ENCODE peak calls at places on chromosomes 4 and X, in four cellular contexts. One of them, this sample, is unnamed.

GRCh38 chr4:48093949-48094550 is 40.0 kb downstream of the TXK start:
- DNase-seq in mesendoderm: peak; percentile 82
- DNase-seq in IMR-90: peak; percentile 7
- DNase-seq in H1: no peak
- DNase-seq in this sample: no peak

GRCh38 chr4:53515076-53515475 is 76.2 kb downstream of the LNX1 start:
- DNase-seq in H1: no peak
- DNase-seq in IMR-90: no peak
- DNase-seq in mesendoderm: no peak
- DNase-seq in this sample: no peak

GRCh38 chr4:153142700-153143438 is 61.4 kb upstream of the TRIM2 start:
- DNase-seq in mesendoderm: peak; percentile 92
- DNase-seq in H1: peak; percentile 68
- DNase-seq in IMR-90: peak; percentile 73
- DNase-seq in this sample: peak; percentile 72

GRCh38 chr4:172760512-172760911 is 408.1 kb upstream of the GALNT7 start:
- DNase-seq in H1: no peak
- DNase-seq in IMR-90: no peak
- DNase-seq in mesendoderm: no peak
- DNase-seq in this sample: no peak

GRCh38 chr4:165118256-165118909 is 5.7 kb upstream of the TMEM192 start:
- DNase-seq in H1: no peak
- DNase-seq in IMR-90: no peak
- DNase-seq in mesendoderm: no peak
- DNase-seq in this sample: no peak

GRCh38 chr4:108477527-108478108 is 142.8 kb upstream of the RPL34 start:
- DNase-seq in IMR-90: no peak
- DNase-seq in mesendoderm: no peak
- DNase-seq in H1: no peak
- DNase-seq in this sample: no peak

GRCh38 chrX:69600182-69600581 is 15.7 kb upstream of the EDA start:
- DNase-seq in mesendoderm: no peak
- DNase-seq in H1: no peak
- DNase-seq in IMR-90: no peak
- DNase-seq in this sample: no peak

GRCh38 chr4:110632506-110633357 is 9.9 kb upstream of the PITX2 start:
- DNase-seq in H1: peak; percentile 86
- DNase-seq in IMR-90: no peak
- DNase-seq in mesendoderm: peak; percentile 58
- DNase-seq in this sample: peak; percentile 55

GRCh38 chrX:93673056-93673868 is at the start of gene NAP1L3:
- DNase-seq in IMR-90: peak; percentile 44
- DNase-seq in mesendoderm: peak; percentile 95
- DNase-seq in H1: peak; percentile 63
- DNase-seq in this sample: peak; percentile 92

GRCh38 chr4:175419120-175419774 is 392.8 kb downstream of the GPM6A start:
- DNase-seq in IMR-90: peak; percentile 96
- DNase-seq in H1: no peak
- DNase-seq in mesendoderm: peak; percentile 78
- DNase-seq in this sample: no peak

GRCh38 chrX:80556148-80556547 is 135.9 kb downstream of the TENT5D start:
- DNase-seq in IMR-90: no peak
- DNase-seq in H1: no peak
- DNase-seq in mesendoderm: peak; percentile 81
- DNase-seq in this sample: no peak

GRCh38 chr4:185411833-185412232 is 13.9 kb downstream of the UFSP2 start:
- DNase-seq in IMR-90: no peak
- DNase-seq in mesendoderm: no peak
- DNase-seq in H1: no peak
- DNase-seq in this sample: no peak

GRCh38 chrX:50609796-50610195 is 139.2 kb upstream of the DGKK start:
- DNase-seq in IMR-90: peak; percentile 27
- DNase-seq in mesendoderm: no peak
- DNase-seq in H1: no peak
- DNase-seq in this sample: no peak

GRCh38 chrX:111095974-111096870 is at the start of gene PAK3:
- DNase-seq in H1: peak; percentile 53
- DNase-seq in mesendoderm: peak; percentile 86
- DNase-seq in IMR-90: peak; percentile 64
- DNase-seq in this sample: peak; percentile 89

GRCh38 chr4:123811763-123812390 is 415.3 kb downstream of the SPRY1 start:
- DNase-seq in IMR-90: no peak
- DNase-seq in H1: no peak
- DNase-seq in mesendoderm: no peak
- DNase-seq in this sample: no peak

GRCh38 chr4:149719806-149720205 is 95.8 kb downstream of the IQCM start:
- DNase-seq in H1: no peak
- DNase-seq in IMR-90: no peak
- DNase-seq in mesendoderm: no peak
- DNase-seq in this sample: no peak

GRCh38 chr4:53767503-53767902 is 176.2 kb upstream of the LNX1 start:
- DNase-seq in mesendoderm: no peak
- DNase-seq in H1: no peak
- DNase-seq in IMR-90: no peak
- DNase-seq in this sample: no peak

GRCh38 chr4:92012899-92013867 is 290.6 kb upstream of the GRID2 start:
- DNase-seq in mesendoderm: peak; percentile 75
- DNase-seq in H1: peak; percentile 77
- DNase-seq in IMR-90: no peak
- DNase-seq in this sample: peak; percentile 59

GRCh38 chrX:130109429-130110378 is 593 bp downstream of the ELF4 start:
- DNase-seq in H1: peak; percentile 53
- DNase-seq in mesendoderm: no peak
- DNase-seq in IMR-90: peak; percentile 27
- DNase-seq in this sample: no peak

GRCh38 chrX:12966151-12966550 is 8.8 kb upstream of the TMSB4X start:
- DNase-seq in H1: no peak
- DNase-seq in mesendoderm: no peak
- DNase-seq in IMR-90: no peak
- DNase-seq in this sample: no peak

GRCh38 chr4:101910786-101911373 is 120.3 kb downstream of the BANK1 start:
- DNase-seq in mesendoderm: no peak
- DNase-seq in IMR-90: no peak
- DNase-seq in H1: no peak
- DNase-seq in this sample: no peak

GRCh38 chr4:7297881-7298280 is 105.5 kb downstream of the SORCS2 start:
- DNase-seq in IMR-90: no peak
- DNase-seq in mesendoderm: no peak
- DNase-seq in H1: no peak
- DNase-seq in this sample: no peak

GRCh38 chr4:165378763-165379631 is at the start of gene CPE:
- DNase-seq in mesendoderm: peak; percentile 73
- DNase-seq in H1: peak; percentile 77
- DNase-seq in IMR-90: peak; percentile 44
- DNase-seq in this sample: peak; percentile 68

GRCh38 chrX:48786341-48786800 is at the start of gene GATA1:
- DNase-seq in IMR-90: no peak
- DNase-seq in mesendoderm: no peak
- DNase-seq in H1: no peak
- DNase-seq in this sample: no peak

GRCh38 chrX:17629519-17629918 is 107.8 kb upstream of the SCML1 start:
- DNase-seq in IMR-90: no peak
- DNase-seq in H1: no peak
- DNase-seq in mesendoderm: no peak
- DNase-seq in this sample: no peak

GRCh38 chr4:24933684-24934275 is 20.9 kb upstream of the CCDC149 start:
- DNase-seq in IMR-90: no peak
- DNase-seq in mesendoderm: no peak
- DNase-seq in H1: no peak
- DNase-seq in this sample: no peak

GRCh38 chrX:6777211-6778002 is 242.5 kb upstream of the VCX3A start:
- DNase-seq in IMR-90: no peak
- DNase-seq in H1: no peak
- DNase-seq in mesendoderm: no peak
- DNase-seq in this sample: no peak

GRCh38 chrX:21781525-21781924 is 23.6 kb upstream of the SMPX start:
- DNase-seq in H1: no peak
- DNase-seq in mesendoderm: no peak
- DNase-seq in IMR-90: peak; percentile 1
- DNase-seq in this sample: no peak

GRCh38 chrX:153477039-153477438 is 6.7 kb upstream of the HAUS7 start:
- DNase-seq in IMR-90: peak; percentile 59
- DNase-seq in mesendoderm: peak; percentile 30
- DNase-seq in H1: no peak
- DNase-seq in this sample: peak; percentile 49

GRCh38 chrX:38216642-38217041 is 4.0 kb downstream of the SRPX start:
- DNase-seq in mesendoderm: no peak
- DNase-seq in H1: no peak
- DNase-seq in IMR-90: no peak
- DNase-seq in this sample: no peak

GRCh38 chrX:46637937-46638336 is 64.4 kb downstream of the CHST7 start:
- DNase-seq in mesendoderm: peak; percentile 51
- DNase-seq in H1: no peak
- DNase-seq in IMR-90: peak; percentile 39
- DNase-seq in this sample: no peak

GRCh38 chrX:2967998-2968909 is 38.1 kb upstream of the ARSH start:
- DNase-seq in IMR-90: peak; percentile 29
- DNase-seq in H1: no peak
- DNase-seq in mesendoderm: no peak
- DNase-seq in this sample: peak; percentile 35

GRCh38 chrX:2969021-2969420 is 37.3 kb upstream of the ARSH start:
- DNase-seq in H1: no peak
- DNase-seq in mesendoderm: no peak
- DNase-seq in IMR-90: no peak
- DNase-seq in this sample: no peak

GRCh38 chrX:2967012-2967411 is 37.9 kb upstream of the ARSD start:
- DNase-seq in mesendoderm: no peak
- DNase-seq in IMR-90: no peak
- DNase-seq in H1: no peak
- DNase-seq in this sample: no peak

GRCh38 chrX:2967584-2967983 is 38.4 kb upstream of the ARSD start:
- DNase-seq in IMR-90: no peak
- DNase-seq in mesendoderm: no peak
- DNase-seq in H1: no peak
- DNase-seq in this sample: no peak

GRCh38 chrX:2965965-2966364 is 36.8 kb upstream of the ARSD start:
- DNase-seq in H1: no peak
- DNase-seq in IMR-90: no peak
- DNase-seq in mesendoderm: no peak
- DNase-seq in this sample: no peak
- H3K56ac ChIP-seq in H1: no peak overlapping the region
- H3K56ac ChIP-seq in IMR-90: no peak overlapping the region
- H3K56ac ChIP-seq in mesendoderm: no peak overlapping the region
- H3K56ac ChIP-seq in this sample: no peak overlapping the region

GRCh38 chr4:166827653-166828052 is 406.6 kb downstream of the SPOCK3 start:
- DNase-seq in H1: no peak
- DNase-seq in IMR-90: no peak
- DNase-seq in mesendoderm: no peak
- DNase-seq in this sample: no peak
- H3K56ac ChIP-seq in H1: no peak overlapping the region
- H3K56ac ChIP-seq in IMR-90: no peak overlapping the region
- H3K56ac ChIP-seq in mesendoderm: no peak overlapping the region
- H3K56ac ChIP-seq in this sample: no peak overlapping the region

GRCh38 chr4:23888421-23889319 is 1.2 kb downstream of the PPARGC1A start:
- DNase-seq in mesendoderm: no peak
- DNase-seq in H1: no peak
- DNase-seq in IMR-90: peak; percentile 52
- DNase-seq in this sample: no peak
- H3K56ac ChIP-seq in mesendoderm: peak overlapping the region; percentile 19
- H3K56ac ChIP-seq in H1: no peak overlapping the region
- H3K56ac ChIP-seq in IMR-90: no peak overlapping the region
- H3K56ac ChIP-seq in this sample: no peak overlapping the region

DNA sequence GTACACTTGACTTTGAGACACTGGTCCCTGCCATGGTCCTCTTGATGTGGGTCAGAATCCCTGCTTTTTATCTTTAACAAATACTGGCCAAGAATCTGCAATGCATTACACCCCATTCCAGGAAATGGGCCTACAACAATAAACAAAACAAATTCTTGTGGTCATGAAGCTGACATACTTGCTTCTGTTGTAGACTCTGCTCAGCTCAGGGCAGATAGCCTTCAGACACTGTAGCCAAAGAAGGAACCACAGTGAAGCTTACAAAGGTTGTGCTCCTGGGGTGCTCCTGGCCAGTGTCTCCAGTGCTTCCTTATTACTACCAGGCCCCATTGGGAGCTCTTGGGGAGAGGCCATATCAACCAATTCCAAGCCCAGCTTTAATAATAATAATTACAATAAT is 21.8 kb downstream of the KIAA1210 start:
- DNase-seq in IMR-90: peak; percentile 19
- DNase-seq in mesendoderm: no peak
- DNase-seq in H1: no peak
- DNase-seq in this sample: no peak
- H3K56ac ChIP-seq in IMR-90: no peak overlapping the region
- H3K56ac ChIP-seq in mesendoderm: no peak overlapping the region
- H3K56ac ChIP-seq in H1: no peak overlapping the region
- H3K56ac ChIP-seq in this sample: no peak overlapping the region

GRCh38 chr4:122712782-122713181 is 19.7 kb upstream of the BBS12 start:
- DNase-seq in mesendoderm: no peak
- DNase-seq in H1: no peak
- DNase-seq in IMR-90: peak; percentile 24
- DNase-seq in this sample: no peak
- H3K56ac ChIP-seq in mesendoderm: no peak overlapping the region
- H3K56ac ChIP-seq in H1: no peak overlapping the region
- H3K56ac ChIP-seq in IMR-90: no peak overlapping the region
- H3K56ac ChIP-seq in this sample: no peak overlapping the region

GRCh38 chr4:89248879-89249281 is 58.7 kb downstream of the GPRIN3 start:
- DNase-seq in IMR-90: no peak
- DNase-seq in mesendoderm: no peak
- DNase-seq in H1: no peak
- DNase-seq in this sample: no peak

GRCh38 chr4:89245459-89245858 is 62.1 kb downstream of the GPRIN3 start:
- DNase-seq in H1: no peak
- DNase-seq in IMR-90: no peak
- DNase-seq in mesendoderm: no peak
- DNase-seq in this sample: no peak

GRCh38 chr4:89242864-89243740 is 64.5 kb downstream of the GPRIN3 start:
- DNase-seq in IMR-90: no peak
- DNase-seq in mesendoderm: no peak
- DNase-seq in H1: no peak
- DNase-seq in this sample: no peak

GRCh38 chr4:89247951-89248350 is 59.6 kb downstream of the GPRIN3 start:
- DNase-seq in IMR-90: no peak
- DNase-seq in mesendoderm: no peak
- DNase-seq in H1: no peak
- DNase-seq in this sample: no peak

DNA sequence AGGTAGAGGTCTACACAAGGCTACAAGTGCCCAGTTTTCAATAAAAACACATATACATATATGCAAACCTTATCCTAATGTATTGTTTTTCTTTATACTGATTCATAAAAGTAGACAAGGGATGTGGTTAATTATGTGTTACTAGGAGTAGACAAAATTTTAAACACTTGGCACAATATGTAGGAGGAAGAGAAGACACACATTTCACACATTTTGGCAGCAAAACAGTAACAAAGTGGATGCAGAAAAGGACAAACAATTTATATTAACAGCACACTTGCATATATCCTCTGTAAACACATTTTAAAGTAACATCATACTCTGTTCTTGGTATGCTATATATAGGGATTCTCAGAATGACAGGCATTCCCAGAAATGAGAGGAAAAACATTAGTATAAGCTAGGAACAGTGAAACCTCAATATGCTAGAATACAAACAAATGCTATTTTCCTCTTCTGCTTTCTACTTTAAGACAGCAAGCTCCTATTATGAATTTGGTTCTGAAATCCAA is 63.8 kb downstream of the GPRIN3 start:
- DNase-seq in IMR-90: no peak
- DNase-seq in H1: no peak
- DNase-seq in mesendoderm: no peak
- DNase-seq in this sample: no peak
- H3K56ac ChIP-seq in IMR-90: no peak overlapping the region
- H3K56ac ChIP-seq in H1: no peak overlapping the region
- H3K56ac ChIP-seq in mesendoderm: no peak overlapping the region
- H3K56ac ChIP-seq in this sample: no peak overlapping the region

GRCh38 chrX:143642426-143642825 is 6.5 kb upstream of the SLITRK4 start:
- DNase-seq in IMR-90: no peak
- DNase-seq in H1: no peak
- DNase-seq in mesendoderm: no peak
- DNase-seq in this sample: no peak
- H3K56ac ChIP-seq in IMR-90: no peak overlapping the region
- H3K56ac ChIP-seq in H1: no peak overlapping the region
- H3K56ac ChIP-seq in mesendoderm: no peak overlapping the region
- H3K56ac ChIP-seq in this sample: no peak overlapping the region

This sample was measured in H9.